ENCODE peak calls at places on chromosomes 13 and 19, in seven cellular contexts. G, B, S, A, E, T and Z are unnamed samples. For H3K36me3, the result is how much of the 10 kb centered on the place peaks cover.

GRCh38 chr13:114100446-114101320 is 31.7 kb downstream of the RASA3 start:
- DNase-seq in G (no peak), B (peak), S (no peak), A (peak), E (peak), T (no peak), Z (peak)

GRCh38 chr13:45396548-45397095 is 21.6 kb downstream of the SLC25A30 start:
- DNase-seq in G (no peak), B (no peak), S (no peak), A (no peak), E (no peak), T (peak), Z (no peak)

GRCh38 chr13:85406269-85406975 is 392.8 kb downstream of the SLITRK6 start:
- DNase-seq in G (no peak), B (no peak), S (no peak), A (no peak), E (no peak), T (no peak), Z (no peak)

GRCh38 chr19:56837492-56837891 is 3.0 kb downstream of the PEG3 start:
- DNase-seq in G (no peak), B (peak), S (no peak), A (peak), E (peak), T (peak), Z (peak)

GRCh38 chr13:51717786-51718398 is 86.1 kb downstream of the DHRS12 start:
- DNase-seq in G (no peak), B (no peak), S (no peak), A (no peak), E (no peak), T (no peak), Z (no peak)

GRCh38 chr13:35963982-35964665 is 167.1 kb downstream of the DCLK1 start:
- DNase-seq in G (no peak), B (no peak), S (no peak), A (no peak), E (no peak), T (no peak), Z (no peak)

GRCh38 chr13:37313383-37313782 is 207.9 kb upstream of the CSNK1A1L start:
- DNase-seq in G (no peak), B (no peak), S (no peak), A (no peak), E (no peak), T (peak), Z (no peak)

GRCh38 chr19:8366961-8367326 is 3.0 kb downstream of the ANGPTL4 start:
- DNase-seq in G (no peak), B (no peak), S (no peak), A (no peak), E (peak), T (peak), Z (no peak)

GRCh38 chr19:12778020-12778904 is 2.9 kb upstream of the HOOK2 start:
- DNase-seq in G (no peak), B (peak), S (peak), A (peak), E (peak), T (peak), Z (peak)

GRCh38 chr19:13888281-13888680 is 11.3 kb downstream of the NANOS3 start:
- DNase-seq in G (no peak), B (no peak), S (no peak), A (no peak), E (no peak), T (no peak), Z (no peak)

GRCh38 chr13:59658736-59659330 is 504.9 kb downstream of the DIAPH3 start:
- DNase-seq in G (no peak), B (no peak), S (no peak), A (no peak), E (no peak), T (no peak), Z (no peak)

GRCh38 chr19:14550201-14550754 is 20.9 kb downstream of the TECR start:
- DNase-seq in G (no peak), B (no peak), S (no peak), A (no peak), E (no peak), T (peak), Z (no peak)

GRCh38 chr13:99830931-99831330 is 140.6 kb downstream of the ZIC5 start:
- DNase-seq in G (no peak), B (no peak), S (peak), A (no peak), E (no peak), T (no peak), Z (no peak)

GRCh38 chr13:76754414-76754813 is 131.8 kb downstream of the KCTD12 start:
- DNase-seq in G (no peak), B (peak), S (no peak), A (no peak), E (peak), T (peak), Z (no peak)

GRCh38 chr19:28359819-28360414 is 853.0 kb downstream of the UQCRFS1 start:
- DNase-seq in G (no peak), B (no peak), S (no peak), A (no peak), E (no peak), T (no peak), Z (no peak)

GRCh38 chr13:112963641-112964040 is 5.4 kb upstream of the MCF2L start:
- DNase-seq in G (no peak), B (no peak), S (no peak), A (no peak), E (no peak), T (no peak), Z (peak)

GRCh38 chr13:24716011-24716410 is 35.8 kb downstream of the ATP12A start:
- DNase-seq in G (no peak), B (no peak), S (no peak), A (no peak), E (no peak), T (no peak), Z (no peak)

GRCh38 chr13:112752211-112752610 is 62.4 kb downstream of the ATP11A start:
- DNase-seq in G (no peak), B (no peak), S (no peak), A (no peak), E (no peak), T (no peak), Z (peak)

GRCh38 chr13:44093607-44094583 is 214.2 kb downstream of the LACC1 start:
- DNase-seq in G (no peak), B (no peak), S (no peak), A (no peak), E (no peak), T (peak), Z (no peak)

GRCh38 chr19:45402469-45403070 is 2.3 kb downstream of the PPP1R13L start:
- DNase-seq in G (no peak), B (no peak), S (peak), A (peak), E (no peak), T (peak), Z (peak)

GRCh38 chr13:73967397-73968165 is 166.6 kb downstream of the KLF12 start:
- DNase-seq in G (no peak), B (no peak), S (no peak), A (no peak), E (no peak), T (no peak), Z (no peak)

GRCh38 chr19:24098359-24098758 is 11.4 kb downstream of the ZNF254 start:
- DNase-seq in G (no peak), B (no peak), S (no peak), A (no peak), E (no peak), T (no peak), Z (no peak)

GRCh38 chr13:46489586-46490023 is 63.4 kb upstream of the LRCH1 start:
- DNase-seq in G (no peak), B (peak), S (peak), A (no peak), E (no peak), T (peak), Z (peak)

GRCh38 chr19:16067205-16067938 is 8.9 kb upstream of the TPM4 start:
- DNase-seq in G (peak), B (peak), S (no peak), A (peak), E (peak), T (peak), Z (peak)

GRCh38 chr13:75825161-75825560 is 189.0 kb downstream of the LMO7 start:
- DNase-seq in G (no peak), B (no peak), S (no peak), A (no peak), E (no peak), T (no peak), Z (no peak)

GRCh38 chr19:35755550-35756371 is 1.1 kb downstream of the HSPB6 start:
- DNase-seq in G (no peak), B (peak), S (peak), A (no peak), E (peak), T (peak), Z (peak)

GRCh38 chr13:37501187-37501586 is 97.4 kb downstream of the POSTN start:
- DNase-seq in G (no peak), B (no peak), S (no peak), A (no peak), E (no peak), T (no peak), Z (no peak)

GRCh38 chr13:30898721-30899188 is 7.3 kb upstream of the MEDAG start:
- DNase-seq in G (no peak), B (peak), S (no peak), A (no peak), E (peak), T (peak), Z (no peak)

GRCh38 chr13:49789961-49790360 is 2.5 kb downstream of the KPNA3 start:
- DNase-seq in G (no peak), B (no peak), S (no peak), A (no peak), E (no peak), T (no peak), Z (no peak)

GRCh38 chr13:74243637-74244526 is 109.7 kb upstream of the KLF12 start:
- DNase-seq in G (no peak), B (no peak), S (no peak), A (no peak), E (no peak), T (peak), Z (no peak)

GRCh38 chr13:31035162-31035951 is 102.9 kb downstream of the TEX26 start:
- DNase-seq in G (no peak), B (peak), S (no peak), A (no peak), E (peak), T (peak), Z (no peak)

GRCh38 chr19:44010468-44010867 is 7.7 kb downstream of the ZNF230 start:
- DNase-seq in G (no peak), B (no peak), S (no peak), A (no peak), E (no peak), T (no peak), Z (no peak)

GRCh38 chr19:4297901-4298771 is 4.1 kb downstream of the TMIGD2 start:
- DNase-seq in G (no peak), B (no peak), S (peak), A (no peak), E (no peak), T (no peak), Z (no peak)

GRCh38 chr19:15175609-15176008 is 25.2 kb downstream of the NOTCH3 start:
- DNase-seq in G (no peak), B (no peak), S (no peak), A (no peak), E (no peak), T (no peak), Z (no peak)

GRCh38 chr13:106566682-106567420 is 1.1 kb downstream of the ARGLU1 start:
- DNase-seq in G (no peak), B (peak), S (peak), A (peak), E (peak), T (peak), Z (peak)

GRCh38 chr13:112576768-112577167 is 11.2 kb downstream of the TUBGCP3 start:
- DNase-seq in G (no peak), B (no peak), S (no peak), A (no peak), E (no peak), T (no peak), Z (no peak)

GRCh38 chr19:7898967-7899366 is 4.7 kb upstream of the MAP2K7 start:
- DNase-seq in G (no peak), B (no peak), S (no peak), A (no peak), E (no peak), T (no peak), Z (no peak)

GRCh38 chr19:51704601-51705000 is 11.5 kb downstream of the SPACA6 start:
- DNase-seq in G (no peak), B (no peak), S (no peak), A (no peak), E (peak), T (no peak), Z (no peak)

GRCh38 chr19:51701468-51702100 is 8.5 kb downstream of the SPACA6 start:
- DNase-seq in G (no peak), B (no peak), S (no peak), A (no peak), E (no peak), T (no peak), Z (no peak)

GRCh38 chr19:51703655-51704515 is 10.8 kb downstream of the SPACA6 start:
- DNase-seq in G (peak), B (peak), S (peak), A (peak), E (peak), T (peak), Z (peak)

GRCh38 chr19:51702754-51703654 is 9.9 kb downstream of the SPACA6 start:
- DNase-seq in G (no peak), B (no peak), S (peak), A (peak), E (peak), T (no peak), Z (no peak)

GRCh38 chr19:51702103-51702753 is 9.1 kb downstream of the SPACA6 start:
- DNase-seq in G (no peak), B (peak), S (peak), A (peak), E (peak), T (peak), Z (peak)
- H3K36me3 ChIP-seq in G (under half), B (half or more), S (under half), A (under half), E (under half), T (under half), Z (under half)

GRCh38 chr13:111460548-111461444 is 140.4 kb downstream of the TEX29 start:
- DNase-seq in G (peak), B (no peak), S (peak), A (no peak), E (no peak), T (peak), Z (no peak)
- TF ChIP-seq CTCF in G (peak), B (peak), S (peak), A (peak), E (peak), T (peak), Z (peak)

DNA sequence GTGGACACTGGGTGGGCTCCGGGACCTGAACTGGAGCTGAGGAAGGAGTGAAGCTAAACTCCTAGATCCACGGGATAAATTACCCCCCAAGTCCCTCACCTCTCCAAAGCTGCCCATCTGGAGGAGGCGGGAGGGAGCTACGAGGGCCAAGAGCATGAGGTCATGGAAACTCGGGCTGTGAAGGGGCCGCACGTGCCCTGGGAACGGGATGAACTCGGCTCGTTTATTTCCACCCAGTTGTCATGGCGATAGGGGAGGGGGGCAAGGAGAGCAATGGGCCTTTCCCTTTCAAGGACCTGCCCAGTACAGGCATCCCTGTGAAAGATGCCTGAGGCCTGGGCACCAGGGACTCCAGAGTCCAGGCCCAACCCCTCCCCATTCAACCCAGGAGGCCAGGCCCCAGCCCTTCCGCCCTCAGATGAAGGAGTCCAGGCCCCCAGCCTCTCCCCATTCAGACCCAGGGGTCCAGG is 3.8 kb downstream of the PPP1R12C start:
- DNase-seq in G (no peak), B (peak), S (peak), A (peak), E (peak), T (peak), Z (peak)
- H3K27ac ChIP-seq in G (no peak), B (peak), S (no peak), A (peak), E (peak), T (peak), Z (peak)

GRCh38 chr19:6216996-6217751 is 62.6 kb downstream of the MLLT1 start:
- DNase-seq in G (no peak), B (no peak), S (peak), A (peak), E (peak), T (peak), Z (peak)
- H3K36me3 ChIP-seq in G (under half), B (half or more), S (under half), A (half or more), E (under half), T (under half), Z (under half)

GRCh38 chr13:81381560-81381959 is 1040.6 kb upstream of the SPRY2 start:
- DNase-seq in G (no peak), B (no peak), S (no peak), A (no peak), E (no peak), T (no peak), Z (no peak)

GRCh38 chr13:81388400-81388799 is 1047.5 kb upstream of the SPRY2 start:
- DNase-seq in G (no peak), B (no peak), S (no peak), A (no peak), E (no peak), T (no peak), Z (no peak)

GRCh38 chr13:81379183-81379582 is 1038.3 kb upstream of the SPRY2 start:
- DNase-seq in G (no peak), B (no peak), S (no peak), A (no peak), E (no peak), T (no peak), Z (no peak)

GRCh38 chr13:81382236-81382635 is 1041.3 kb upstream of the SPRY2 start:
- DNase-seq in G (no peak), B (no peak), S (peak), A (no peak), E (no peak), T (no peak), Z (no peak)

GRCh38 chr13:81383441-81383840 is 1042.5 kb upstream of the SPRY2 start:
- DNase-seq in G (no peak), B (no peak), S (no peak), A (no peak), E (no peak), T (no peak), Z (no peak)
- TF ChIP-seq CTCF in G (no peak), B (no peak), S (no peak), A (no peak), E (no peak), T (no peak), Z (no peak)

GRCh38 chr19:42274065-42274682 is 5.1 kb downstream of the CIC start:
- DNase-seq in G (no peak), B (no peak), S (no peak), A (peak), E (no peak), T (no peak), Z (no peak)
- H3K27ac ChIP-seq in G (no peak), B (peak), S (no peak), A (no peak), E (no peak), T (no peak), Z (peak)

DNA sequence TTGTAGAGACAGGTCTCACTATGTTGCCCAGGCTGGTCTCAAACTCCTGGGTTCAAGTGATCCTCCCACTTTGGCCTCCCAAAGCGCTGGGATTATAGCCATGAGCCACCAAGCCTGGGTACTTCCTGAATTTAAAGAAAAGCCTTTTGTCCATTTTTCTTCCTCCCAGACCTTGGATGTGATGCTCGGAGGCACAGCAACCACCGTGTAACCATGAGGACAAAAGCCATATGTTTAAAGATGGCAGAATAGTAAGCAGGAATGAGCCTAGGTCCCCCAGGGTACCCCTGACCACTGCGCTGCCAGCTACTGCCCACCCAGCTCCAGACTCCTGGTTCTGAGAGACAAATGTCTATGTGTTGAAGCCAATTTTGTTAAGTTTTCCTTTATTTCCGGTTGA is 31.1 kb downstream of the ZC3H4 start:
- DNase-seq in G (no peak), B (no peak), S (no peak), A (no peak), E (no peak), T (no peak), Z (no peak)
- H3K36me3 ChIP-seq in G (under half), B (half or more), S (under half), A (half or more), E (under half), T (half or more), Z (half or more)

GRCh38 chr19:3251229-3251628 is 26.8 kb downstream of the CELF5 start:
- DNase-seq in G (no peak), B (no peak), S (no peak), A (no peak), E (no peak), T (no peak), Z (no peak)

GRCh38 chr19:3248728-3249315 is 24.4 kb downstream of the CELF5 start:
- DNase-seq in G (no peak), B (no peak), S (peak), A (no peak), E (no peak), T (no peak), Z (no peak)

GRCh38 chr19:3249408-3249807 is 24.9 kb downstream of the CELF5 start:
- DNase-seq in G (peak), B (no peak), S (peak), A (no peak), E (no peak), T (no peak), Z (no peak)

GRCh38 chr19:3252650-3253049 is 28.2 kb downstream of the CELF5 start:
- DNase-seq in G (no peak), B (no peak), S (no peak), A (no peak), E (no peak), T (no peak), Z (no peak)

GRCh38 chr19:3250675-3251074 is 26.2 kb downstream of the CELF5 start:
- DNase-seq in G (peak), B (no peak), S (no peak), A (no peak), E (no peak), T (peak), Z (no peak)
- TF ChIP-seq CTCF in G (peak), B (peak), S (peak), A (peak), E (no peak), T (peak), Z (peak)

GRCh38 chr19:48329167-48329891 is 4.0 kb downstream of the EMP3 start:
- DNase-seq in G (no peak), B (no peak), S (no peak), A (no peak), E (peak), T (no peak), Z (no peak)
- H3K27ac ChIP-seq in G (peak), B (no peak), S (no peak), A (peak), E (peak), T (no peak), Z (peak)

GRCh38 chr19:933553-933882 is 7.7 kb downstream of the ARID3A start:
- DNase-seq in G (no peak), B (no peak), S (no peak), A (no peak), E (no peak), T (no peak), Z (no peak)

GRCh38 chr19:934197-934840 is 8.5 kb downstream of the ARID3A start:
- DNase-seq in G (no peak), B (no peak), S (no peak), A (no peak), E (no peak), T (no peak), Z (no peak)

GRCh38 chr19:931860-932646 is 6.2 kb downstream of the ARID3A start:
- DNase-seq in G (no peak), B (no peak), S (no peak), A (no peak), E (no peak), T (no peak), Z (no peak)

GRCh38 chr19:934865-935422 is 9.1 kb downstream of the ARID3A start:
- DNase-seq in G (no peak), B (peak), S (no peak), A (peak), E (peak), T (peak), Z (peak)

GRCh38 chr19:932647-933552 is 7.1 kb downstream of the ARID3A start:
- DNase-seq in G (no peak), B (peak), S (peak), A (peak), E (peak), T (peak), Z (peak)
- H3K36me3 ChIP-seq in G (under half), B (under half), S (under half), A (under half), E (under half), T (under half), Z (under half)